ENCODE peak calls at places on chromosome 19, in five cellular contexts. T is ovary, Y is heart left ventricle, L is breast epithelium, M is stomach. X is an unnamed sample. For H3K4me1, the result is how much of the 10 kb centered on the place peaks cover.

GRCh38 chr19:32773126-32773525 is 53.6 kb downstream of the TDRD12 start:
- DNase-seq in T (no peak), Y (no peak), L (no peak), M (no peak), X (no peak)

GRCh38 chr19:2495130-2495641 is 19.3 kb downstream of the GADD45B start:
- DNase-seq in T (peak), Y (peak), L (peak), M (peak), X (peak)

GRCh38 chr19:2695288-2695866 is 7.1 kb downstream of the GNG7 start:
- DNase-seq in T (no peak), Y (peak), L (no peak), M (no peak), X (peak)

GRCh38 chr19:57815247-57816075 is 748 bp upstream of the ZNF552 start:
- DNase-seq in T (no peak), Y (no peak), L (no peak), M (peak), X (no peak)

GRCh38 chr19:56595548-56595899 is 422 bp downstream of the ZNF71 start:
- DNase-seq in T (no peak), Y (no peak), L (no peak), M (no peak), X (no peak)

GRCh38 chr19:33804021-33804799 is 7.5 kb downstream of the KCTD15 start:
- DNase-seq in T (peak), Y (peak), L (no peak), M (peak), X (peak)

GRCh38 chr19:42153606-42154405 is 21.6 kb upstream of the POU2F2 start:
- DNase-seq in T (no peak), Y (no peak), L (no peak), M (no peak), X (no peak)

GRCh38 chr19:27860309-27860934 is 1352.5 kb downstream of the UQCRFS1 start:
- DNase-seq in T (no peak), Y (no peak), L (no peak), M (no peak), X (no peak)

GRCh38 chr19:51368366-51369282 is at the start of gene CLDND2:
- DNase-seq in T (peak), Y (no peak), L (no peak), M (no peak), X (no peak)

GRCh38 chr19:4229179-4229931 is at the start of gene EBI3:
- DNase-seq in T (no peak), Y (peak), L (no peak), M (no peak), X (no peak)

GRCh38 chr19:38845374-38846024 is 4.3 kb downstream of the HNRNPL start:
- DNase-seq in T (no peak), Y (no peak), L (no peak), M (no peak), X (no peak)

GRCh38 chr19:46471778-46472543 is 598 bp upstream of the PNMA8A start:
- DNase-seq in T (no peak), Y (no peak), L (no peak), M (no peak), X (no peak)

GRCh38 chr19:13794388-13794751 is 873 bp upstream of the ZSWIM4 start:
- DNase-seq in T (peak), Y (peak), L (peak), M (peak), X (peak)

GRCh38 chr19:13797058-13797440 is 1.8 kb downstream of the ZSWIM4 start:
- DNase-seq in T (no peak), Y (no peak), L (no peak), M (no peak), X (no peak)

GRCh38 chr19:13794752-13795589 is at the start of gene ZSWIM4:
- DNase-seq in T (peak), Y (peak), L (peak), M (peak), X (peak)

GRCh38 chr19:13796301-13797057 is 1.2 kb downstream of the ZSWIM4 start:
- DNase-seq in T (peak), Y (peak), L (peak), M (peak), X (peak)

GRCh38 chr19:13795595-13796300 is 505 bp downstream of the ZSWIM4 start:
- DNase-seq in T (no peak), Y (peak), L (no peak), M (no peak), X (peak)
- TF ChIP-seq POLR2A in T (no peak), Y (no peak), L (no peak), M (no peak), X (no peak)

GRCh38 chr19:45178262-45179062 is at the start of gene BLOC1S3:
- DNase-seq in T (peak), Y (peak), L (peak), M (peak), X (peak)

GRCh38 chr19:45182758-45183157 is 4.2 kb downstream of the BLOC1S3 start:
- DNase-seq in T (no peak), Y (no peak), L (no peak), M (peak), X (no peak)

GRCh38 chr19:45177817-45178261 is at the start of gene TRAPPC6A:
- DNase-seq in T (no peak), Y (no peak), L (no peak), M (peak), X (no peak)

GRCh38 chr19:45179063-45179847 is 671 bp downstream of the BLOC1S3 start:
- DNase-seq in T (peak), Y (peak), L (no peak), M (peak), X (peak)

DNA sequence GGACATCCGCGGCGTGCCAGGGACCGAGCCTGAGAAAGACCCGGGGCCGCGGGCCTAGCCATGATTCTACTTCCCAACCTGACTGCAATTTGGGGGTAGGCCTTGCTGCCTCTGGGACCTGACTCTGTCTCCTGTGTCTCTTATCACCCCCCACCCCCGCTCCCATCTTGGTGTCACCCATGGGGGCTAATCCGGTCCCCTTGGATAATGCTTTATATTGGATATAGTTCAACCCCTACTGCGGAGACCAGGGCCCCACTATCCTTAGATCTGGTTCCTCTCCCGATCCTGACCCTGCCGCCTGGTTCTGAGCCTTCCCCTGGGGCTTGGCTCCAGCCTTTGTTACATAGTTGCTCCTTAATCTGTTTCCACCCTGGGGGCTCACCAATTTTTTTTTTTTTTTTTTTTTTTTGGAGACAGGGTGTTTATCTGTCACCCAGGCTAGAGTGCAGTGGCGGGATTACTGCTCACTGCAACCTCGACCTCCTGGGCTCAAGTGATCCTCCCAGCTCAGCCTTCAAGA is 1.3 kb downstream of the BLOC1S3 start:
- DNase-seq in T (no peak), Y (no peak), L (no peak), M (no peak), X (no peak)
- H3K4me1 ChIP-seq in T (under half), Y (under half), L (under half), M (under half), X (under half)

DNA sequence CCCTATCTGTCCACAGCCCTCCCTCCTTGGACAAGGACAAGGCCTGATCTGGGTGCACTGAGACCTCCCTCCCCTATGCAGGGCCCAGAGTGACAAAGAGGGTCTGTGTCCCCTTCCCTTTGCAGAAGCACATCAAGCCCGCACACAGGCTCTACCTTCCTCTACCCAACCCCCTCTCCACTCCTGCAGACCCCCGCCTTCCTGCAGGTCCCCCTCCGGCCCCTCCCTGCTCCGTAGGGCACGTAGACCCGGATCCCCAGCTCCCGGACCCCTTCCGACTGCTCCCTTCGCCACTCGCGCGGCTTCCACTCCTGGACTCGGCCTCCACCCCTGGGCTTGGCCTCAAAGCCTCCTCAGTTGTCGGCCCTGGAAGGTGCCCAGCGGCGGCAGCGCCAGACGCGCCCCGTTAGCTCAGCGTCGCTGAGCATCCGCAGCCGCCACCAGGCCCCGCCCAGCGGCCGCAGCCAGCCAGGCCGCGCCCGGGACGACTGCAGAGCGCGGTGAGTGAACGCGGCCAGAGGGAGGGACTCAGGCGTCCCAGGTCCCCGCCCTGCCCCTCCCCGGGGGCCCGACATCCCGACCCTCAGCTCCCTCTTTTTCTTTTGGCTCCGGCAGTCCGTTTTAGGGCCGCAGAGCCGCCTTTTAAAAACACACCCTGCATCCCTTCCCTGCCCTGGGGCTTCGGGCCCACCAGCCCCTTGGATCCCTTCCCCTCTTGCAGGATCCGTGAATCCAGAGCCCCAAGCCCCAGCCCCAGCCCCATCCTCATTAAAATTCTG is 1.6 kb upstream of the MYADM start:
- DNase-seq in T (peak), Y (peak), L (no peak), M (peak), X (peak)
- H3K4me3 ChIP-seq in T (peak), Y (peak), L (peak), M (peak), X (no peak)

GRCh38 chr19:17080441-17080803 is 4.8 kb downstream of the MYO9B start:
- DNase-seq in T (no peak), Y (no peak), L (no peak), M (no peak), X (no peak)

GRCh38 chr19:17078038-17078919 is 2.7 kb downstream of the MYO9B start:
- DNase-seq in T (no peak), Y (no peak), L (no peak), M (no peak), X (no peak)

GRCh38 chr19:17078920-17079709 is 3.5 kb downstream of the MYO9B start:
- DNase-seq in T (no peak), Y (no peak), L (no peak), M (no peak), X (no peak)

GRCh38 chr19:17081672-17082630 is 6.4 kb downstream of the MYO9B start:
- DNase-seq in T (no peak), Y (peak), L (no peak), M (no peak), X (peak)

GRCh38 chr19:17079710-17080440 is 4.3 kb downstream of the MYO9B start:
- DNase-seq in T (no peak), Y (peak), L (peak), M (peak), X (peak)
- TF ChIP-seq POLR2A in T (no peak), Y (no peak), L (no peak), M (no peak), X (no peak)

DNA sequence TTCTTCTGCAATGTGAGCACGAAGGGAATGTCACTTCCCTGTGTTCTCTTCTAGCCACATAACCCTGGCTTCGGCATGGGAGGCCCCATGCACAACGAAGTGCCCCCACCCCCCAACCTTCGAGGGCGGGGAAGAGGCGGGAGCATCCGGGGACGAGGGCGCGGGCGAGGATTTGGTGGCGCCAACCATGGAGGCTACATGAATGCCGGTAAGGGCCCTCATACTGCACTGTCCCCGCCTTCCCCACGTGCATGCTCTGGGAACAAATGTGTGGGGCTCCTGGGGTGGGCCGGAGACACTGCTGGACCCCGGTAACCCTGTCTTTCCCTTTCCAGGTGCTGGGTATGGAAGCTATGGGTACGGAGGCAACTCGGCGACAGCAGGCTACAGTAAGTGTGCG is 17.7 kb upstream of the QTRT1 start:
- DNase-seq in T (no peak), Y (no peak), L (no peak), M (no peak), X (no peak)
- H3K4me1 ChIP-seq in T (under half), Y (under half), L (under half), M (under half), X (under half)

DNA sequence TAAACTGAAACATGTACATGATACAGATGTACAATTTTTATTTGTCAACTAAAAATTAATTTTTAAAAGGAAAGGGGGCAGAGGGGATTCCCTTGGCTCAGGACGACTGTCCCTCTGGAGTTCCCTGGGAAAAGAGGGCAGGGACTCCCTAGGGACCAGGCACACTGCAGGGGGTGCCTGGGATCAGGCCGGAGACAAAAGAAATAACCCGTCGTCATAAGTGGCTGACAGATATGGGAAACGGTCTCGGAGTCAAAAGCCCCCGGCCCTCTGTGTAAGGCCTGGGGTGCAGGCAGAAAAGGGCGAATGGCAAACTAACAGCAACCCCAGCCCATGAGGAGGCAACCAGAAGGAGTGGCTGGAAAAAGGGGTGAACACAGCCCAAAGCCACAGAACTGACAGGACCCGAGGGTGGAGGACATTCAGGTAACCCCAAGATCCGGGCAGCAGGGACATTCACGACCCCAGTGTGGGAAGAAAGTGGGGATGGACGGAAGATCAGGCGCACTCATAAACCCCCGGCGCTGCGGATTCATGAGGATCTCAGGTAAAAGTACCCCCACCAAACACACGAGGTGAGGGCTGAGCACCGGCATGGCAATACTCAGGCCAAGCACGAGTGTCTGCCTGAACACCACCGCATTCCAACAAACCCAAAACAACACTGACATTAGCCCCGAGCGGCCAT is 6.7 kb downstream of the MLLT1 start:
- DNase-seq in T (no peak), Y (no peak), L (no peak), M (no peak), X (no peak)
- H3K4me3 ChIP-seq in T (peak), Y (peak), L (peak), M (no peak), X (no peak)

DNA sequence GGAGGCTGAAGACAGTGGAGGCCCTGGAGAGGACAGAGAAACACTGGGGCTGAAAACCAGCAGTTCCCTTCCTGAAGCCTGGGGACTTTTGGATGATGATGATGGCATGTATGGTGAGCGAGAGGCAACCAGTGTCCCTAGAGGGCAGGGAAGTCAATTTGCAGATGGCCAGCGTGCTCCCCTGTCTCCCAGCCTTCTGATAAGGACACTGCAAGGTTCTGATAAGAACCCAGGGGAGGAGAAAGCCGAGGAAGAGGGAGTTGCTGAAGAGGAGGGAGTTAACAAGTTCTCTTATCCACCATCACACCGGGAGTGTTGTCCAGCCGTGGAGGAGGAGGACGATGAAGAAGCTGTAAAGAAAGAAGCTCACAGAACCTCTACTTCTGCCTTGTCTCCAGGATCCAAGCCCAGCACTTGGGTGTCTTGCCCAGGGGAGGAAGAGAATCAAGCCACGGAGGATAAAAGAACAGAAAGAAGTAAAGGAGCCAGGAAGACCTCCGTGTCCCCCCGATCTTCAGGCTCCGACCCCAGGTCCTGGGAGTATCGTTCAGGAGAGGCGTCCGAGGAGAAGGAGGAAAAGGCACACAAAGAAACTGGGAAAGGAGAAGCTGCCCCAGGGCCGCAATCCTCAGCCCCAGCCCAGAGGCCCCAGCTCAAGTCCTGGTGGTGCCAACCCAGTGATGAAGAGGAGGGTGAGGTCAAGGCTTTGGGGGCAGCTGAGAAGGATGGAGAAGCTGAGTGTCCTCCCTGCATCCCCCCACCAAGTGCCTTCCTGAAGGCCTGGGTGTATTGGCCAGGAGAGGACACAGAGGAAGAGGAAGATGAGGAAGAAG is 1.5 kb downstream of the PPP1R15A start:
- DNase-seq in T (no peak), Y (no peak), L (no peak), M (no peak), X (no peak)
- TF ChIP-seq POLR2A in T (no peak), Y (no peak), L (no peak), M (no peak), X (no peak)

DNA sequence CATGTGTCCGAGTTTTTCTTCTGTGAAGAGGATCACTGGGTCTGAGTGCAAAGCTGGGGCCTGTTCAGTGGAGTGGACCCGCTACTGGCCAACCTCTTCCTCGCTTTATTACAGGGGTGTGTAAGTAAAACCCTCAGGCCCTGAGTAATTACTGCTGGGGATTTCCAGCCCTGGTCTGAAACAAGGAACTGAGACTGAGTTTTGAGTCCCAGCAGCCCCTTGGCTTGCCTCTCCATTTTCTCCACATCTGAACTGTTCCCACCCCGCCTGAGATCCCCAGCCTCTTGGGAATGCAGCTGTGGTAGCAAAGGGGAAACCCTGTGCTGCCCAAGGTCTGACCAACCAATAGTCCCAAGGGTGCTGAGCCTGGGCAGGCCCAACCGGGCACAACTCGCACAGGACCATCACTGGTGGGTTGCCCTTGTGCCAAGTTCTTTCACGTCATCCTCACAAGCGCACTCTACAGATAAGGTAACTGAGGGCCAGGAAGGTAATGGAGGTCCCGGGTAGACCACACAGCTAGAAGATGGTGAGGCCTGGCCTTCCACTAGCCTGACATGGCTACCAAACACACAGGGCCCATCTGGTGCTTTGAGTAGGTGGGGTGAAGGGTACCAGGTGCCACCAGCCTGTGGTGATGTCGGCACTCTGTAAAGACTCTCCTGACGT is 13.7 kb upstream of the SLC35E1 start:
- DNase-seq in T (no peak), Y (no peak), L (no peak), M (no peak), X (no peak)
- H3K4me1 ChIP-seq in T (under half), Y (half or more), L (half or more), M (half or more), X (half or more)

GRCh38 chr19:19232231-19232630 is 20.5 kb downstream of the NCAN start:
- DNase-seq in T (no peak), Y (no peak), L (no peak), M (no peak), X (no peak)
- H3K4me3 ChIP-seq in T (no peak), Y (no peak), L (no peak), M (no peak), X (no peak)

DNA sequence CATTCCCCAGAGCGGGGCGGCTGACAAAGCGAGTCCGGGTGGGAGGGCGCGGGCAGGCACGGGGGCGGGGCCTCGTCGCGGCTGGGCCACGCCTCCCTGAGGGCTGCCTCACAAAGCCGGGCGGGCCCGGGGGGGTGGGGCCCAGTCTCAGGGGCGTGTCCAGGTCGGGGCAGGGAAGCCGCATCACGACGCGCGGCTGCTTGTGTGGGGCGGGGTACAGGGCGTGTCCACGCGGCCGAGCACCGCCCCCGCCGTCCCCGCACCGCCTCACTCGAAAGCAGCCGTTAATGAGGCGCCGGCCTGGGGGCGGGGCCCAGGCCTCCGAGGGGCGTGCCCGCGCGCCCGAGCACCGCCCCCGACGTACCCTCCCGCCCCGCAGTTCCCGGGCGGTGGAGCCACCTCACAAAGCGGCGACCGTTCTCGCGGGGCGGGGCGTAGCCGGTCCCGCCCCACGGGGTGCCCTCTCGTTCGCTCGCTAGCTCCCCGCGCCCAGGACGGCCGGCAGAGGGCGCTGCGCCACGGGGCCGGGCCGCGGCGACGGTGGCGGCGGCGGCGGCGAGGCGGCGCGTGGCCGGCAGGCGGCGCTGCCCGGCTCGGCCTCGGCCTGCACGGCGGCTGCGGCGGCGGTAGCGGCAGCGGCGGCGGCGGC is at the start of gene CARM1:
- DNase-seq in T (peak), Y (peak), L (peak), M (peak), X (peak)
- TF ChIP-seq POLR2A in T (no peak), Y (peak), L (no peak), M (no peak), X (no peak)